ENCODE peak calls at places on chromosomes 16 and 17, in four cellular contexts. O is SK-N-SH, U is HepG2, H is K562. S is an unnamed sample.

GRCh38 chr17:61458491-61459433 is 6.5 kb downstream of the TBX4 start:
- DNase-seq in O (no peak), U (no peak), H (no peak), S (no peak)

GRCh38 chr16:5015351-5015750 is 18.4 kb downstream of the NAGPA start:
- DNase-seq in O (peak), U (no peak), H (no peak), S (no peak)

GRCh38 chr16:83803811-83804210 is 4.0 kb upstream of the HSBP1 start:
- DNase-seq in O (no peak), U (no peak), H (no peak), S (no peak)

GRCh38 chr17:41271858-41272257 is 3.6 kb upstream of the KRTAP9-7 start:
- DNase-seq in O (no peak), U (no peak), H (no peak), S (no peak)

GRCh38 chr17:79878346-79878745 is 39.1 kb upstream of the CBX4 start:
- DNase-seq in O (peak), U (no peak), H (no peak), S (no peak)

GRCh38 chr16:2286550-2286949 is 18.6 kb upstream of the RNPS1 start:
- DNase-seq in O (no peak), U (no peak), H (no peak), S (no peak)

GRCh38 chr17:82007228-82007494 is 15.5 kb downstream of the CENPX start:
- DNase-seq in O (no peak), U (no peak), H (no peak), S (no peak)

GRCh38 chr16:46763147-46763546 is 15.0 kb upstream of the MYLK3 start:
- DNase-seq in O (no peak), U (no peak), H (no peak), S (no peak)

GRCh38 chr17:79803997-79804855 is 7.3 kb upstream of the CBX8 start:
- DNase-seq in O (peak), U (no peak), H (no peak), S (peak)

GRCh38 chr17:75238684-75239191 is 22.7 kb downstream of the GGA3 start:
- DNase-seq in O (peak), U (peak), H (peak), S (no peak)

GRCh38 chr17:65099941-65100315 is 37.2 kb upstream of the RGS9 start:
- DNase-seq in O (no peak), U (peak), H (peak), S (peak)

GRCh38 chr17:73650147-73650546 is 5.9 kb upstream of the SDK2 start:
- DNase-seq in O (peak), U (no peak), H (no peak), S (no peak)

GRCh38 chr16:56164636-56165035 is 26.7 kb upstream of the GNAO1 start:
- DNase-seq in O (no peak), U (no peak), H (no peak), S (no peak)

GRCh38 chr16:56163089-56163488 is 28.2 kb upstream of the GNAO1 start:
- DNase-seq in O (no peak), U (no peak), H (no peak), S (no peak)

GRCh38 chr16:56163938-56164337 is 27.4 kb upstream of the GNAO1 start:
- DNase-seq in O (no peak), U (no peak), H (no peak), S (peak)

DNA sequence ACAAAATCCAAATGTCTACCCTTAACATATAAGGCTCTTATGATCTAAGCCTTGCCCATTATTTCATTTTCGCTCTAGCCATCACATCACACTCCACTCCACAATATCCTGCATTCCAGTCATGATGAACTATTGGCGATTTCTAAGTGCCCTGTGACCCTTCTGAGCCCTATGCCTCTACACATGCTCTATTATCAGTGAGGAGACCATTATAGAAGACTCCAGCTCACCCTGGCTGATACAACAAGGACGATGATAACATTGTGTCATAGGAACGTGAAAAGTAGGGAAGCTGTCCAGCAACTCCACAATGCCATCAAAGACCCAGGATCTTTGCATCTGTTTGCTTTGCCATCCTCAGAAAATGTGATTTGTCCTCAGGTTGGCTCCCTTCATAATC is 29.6 kb upstream of the GNAO1 start:
- DNase-seq in O (no peak), U (no peak), H (no peak), S (no peak)
- TF ChIP-seq NFIC in O (no peak), U (no peak), H (no peak), S (no peak)

GRCh38 chr17:78019976-78020716 is 61.6 kb downstream of the TNRC6C start:
- DNase-seq in O (no peak), U (no peak), H (no peak), S (peak)

GRCh38 chr17:78023042-78023441 is 64.5 kb downstream of the TNRC6C start:
- DNase-seq in O (no peak), U (no peak), H (no peak), S (no peak)

GRCh38 chr17:78019367-78019975 is 61.0 kb downstream of the TNRC6C start:
- DNase-seq in O (peak), U (peak), H (peak), S (peak)

GRCh38 chr17:78020717-78021108 is 62.2 kb downstream of the TNRC6C start:
- DNase-seq in O (no peak), U (no peak), H (no peak), S (peak)

DNA sequence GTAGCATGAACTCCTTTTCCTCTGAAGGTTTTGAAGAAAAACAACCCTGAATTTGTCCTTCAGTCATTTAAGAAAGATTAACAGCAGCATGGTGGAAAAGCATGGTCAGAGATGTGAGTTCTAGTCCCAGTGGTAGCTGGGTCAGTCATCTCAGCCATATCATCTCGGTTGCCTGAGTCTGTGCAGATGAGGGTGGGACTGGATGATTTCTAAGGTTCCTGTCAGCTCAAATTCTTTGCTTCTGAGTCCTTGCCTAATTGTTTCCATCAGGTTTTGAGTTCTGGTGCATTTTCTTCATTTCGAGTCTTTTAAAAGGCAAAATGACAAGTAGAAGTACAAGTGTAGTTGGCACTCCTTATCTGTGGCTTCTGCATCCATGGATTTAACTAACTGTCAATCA is 63.9 kb downstream of the TNRC6C start:
- DNase-seq in O (no peak), U (no peak), H (no peak), S (no peak)
- TF ChIP-seq TAF1 in O (no peak), U (no peak), H (no peak), S (no peak)

DNA sequence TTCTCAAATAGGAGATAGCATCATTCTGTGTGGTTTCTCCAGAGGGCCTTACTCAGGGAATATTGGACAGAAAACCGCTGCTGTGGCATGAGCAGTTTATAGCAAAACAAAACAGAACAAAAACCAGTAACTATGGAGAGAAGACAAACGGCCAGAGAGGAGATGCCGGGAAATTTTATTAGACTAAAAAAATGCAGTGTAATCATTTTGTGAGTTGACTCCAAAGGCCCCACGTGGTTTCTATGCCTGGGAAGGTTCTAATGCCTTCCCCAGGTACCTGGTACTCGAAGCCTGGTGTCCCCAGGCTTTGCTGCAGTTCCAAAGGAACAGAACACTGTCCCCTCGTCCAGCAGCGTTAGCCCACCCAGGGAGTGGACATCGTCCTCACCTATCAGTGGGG is 12.9 kb upstream of the CACNG5 start:
- DNase-seq in O (no peak), U (no peak), H (no peak), S (no peak)
- TF ChIP-seq NFIC in O (no peak), U (no peak), H (no peak), S (no peak)

GRCh38 chr16:86509759-86510464 is 415 bp upstream of the FOXF1 start:
- DNase-seq in O (no peak), U (no peak), H (no peak), S (no peak)

GRCh38 chr16:86512301-86512859 is 2.1 kb downstream of the FOXF1 start:
- DNase-seq in O (no peak), U (no peak), H (no peak), S (no peak)

GRCh38 chr16:86511317-86512161 is 1.2 kb downstream of the FOXF1 start:
- DNase-seq in O (no peak), U (no peak), H (no peak), S (no peak)

GRCh38 chr16:86508947-86509758 is 1.2 kb upstream of the FOXF1 start:
- DNase-seq in O (no peak), U (no peak), H (no peak), S (no peak)

DNA sequence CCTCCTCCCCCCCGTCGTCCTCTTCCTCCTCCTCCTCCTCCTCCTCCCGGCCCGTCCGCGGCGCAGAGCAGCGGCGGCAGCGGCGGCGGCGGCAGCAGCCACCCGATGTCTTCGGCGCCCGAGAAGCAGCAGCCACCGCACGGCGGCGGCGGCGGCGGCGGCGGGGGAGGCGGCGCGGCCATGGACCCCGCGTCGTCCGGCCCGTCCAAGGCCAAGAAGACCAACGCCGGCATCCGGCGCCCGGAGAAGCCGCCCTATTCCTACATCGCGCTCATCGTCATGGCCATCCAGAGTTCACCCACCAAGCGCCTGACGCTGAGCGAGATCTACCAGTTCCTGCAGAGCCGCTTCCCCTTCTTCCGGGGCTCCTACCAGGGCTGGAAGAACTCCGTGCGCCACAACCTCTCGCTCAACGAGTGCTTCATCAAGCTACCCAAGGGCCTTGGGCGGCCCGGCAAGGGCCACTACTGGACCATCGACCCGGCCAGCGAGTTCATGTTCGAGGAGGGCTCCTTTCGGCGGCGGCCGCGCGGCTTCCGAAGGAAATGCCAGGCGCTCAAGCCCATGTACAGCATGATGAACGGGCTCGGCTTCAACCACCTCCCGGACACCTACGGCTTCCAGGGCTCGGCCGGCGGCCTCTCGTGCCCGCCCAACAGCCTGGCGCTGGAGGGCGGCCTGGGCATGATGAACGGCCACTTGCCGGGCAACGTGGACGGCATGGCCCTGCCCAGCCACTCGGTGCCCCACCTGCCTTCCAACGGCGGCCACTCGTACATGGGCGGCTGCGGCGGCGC is at the start of gene FOXF1:
- DNase-seq in O (no peak), U (no peak), H (no peak), S (no peak)
- TF ChIP-seq TAF1 in O (no peak), U (no peak), H (no peak), S (no peak)

DNA sequence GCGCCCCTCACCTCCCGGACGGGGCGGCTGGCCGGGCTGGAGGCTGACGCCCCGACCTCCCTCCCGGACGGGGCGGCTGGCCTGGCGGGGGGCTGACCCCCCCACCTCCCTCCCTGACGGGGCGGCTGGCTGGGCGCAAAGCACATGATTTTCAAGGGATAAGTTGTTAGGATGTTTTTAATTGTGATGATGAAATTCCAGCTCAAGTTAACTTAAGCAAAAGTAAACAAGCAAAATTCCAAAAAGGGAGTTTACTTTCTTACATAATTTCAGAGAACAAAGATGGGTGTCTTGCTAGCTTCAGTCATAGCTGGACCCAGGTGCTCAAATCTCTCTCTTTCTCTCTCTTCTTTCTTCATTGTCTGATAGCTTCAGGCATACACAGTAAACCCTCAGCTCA is 33.6 kb upstream of the MED9 start:
- DNase-seq in O (no peak), U (peak), H (no peak), S (no peak)
- TF ChIP-seq NFIC in O (no peak), U (no peak), H (no peak), S (no peak)

DNA sequence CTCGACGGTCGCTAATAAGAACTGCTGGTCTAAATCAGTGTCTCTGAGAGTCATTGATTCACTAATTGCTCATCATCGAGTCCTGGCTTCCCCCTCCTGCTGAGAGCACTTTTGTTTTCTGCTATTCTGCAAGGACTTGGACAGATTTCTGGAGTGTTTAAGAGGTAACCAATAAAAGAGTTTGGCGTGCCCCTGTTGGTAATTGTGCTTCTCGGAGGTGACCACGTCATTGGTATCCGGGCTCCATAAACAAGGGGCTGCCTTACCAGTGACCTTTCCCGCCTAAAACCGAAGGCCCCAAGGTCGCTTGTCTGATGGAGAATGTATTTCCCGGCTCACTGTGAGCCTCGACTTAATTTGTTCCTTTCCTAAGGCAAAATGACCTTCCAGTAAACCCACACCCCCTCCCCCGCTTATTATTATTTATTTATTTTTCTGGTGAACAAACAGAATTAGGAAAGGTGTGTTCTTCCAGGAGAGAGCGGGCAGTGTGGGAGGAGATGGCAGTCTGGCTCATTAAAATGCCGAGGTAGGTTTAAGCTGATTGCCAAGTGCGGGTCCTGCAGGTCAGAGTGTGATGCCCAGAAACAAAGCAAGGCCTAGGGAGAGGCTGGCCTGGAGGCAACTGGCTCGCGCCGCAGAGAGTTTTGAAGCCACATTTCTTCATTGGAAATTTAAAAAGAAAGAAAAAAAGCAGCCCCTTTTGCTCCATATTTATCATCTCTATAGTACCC is 30.2 kb downstream of the MSI2 start:
- DNase-seq in O (no peak), U (no peak), H (no peak), S (no peak)
- TF ChIP-seq TAF1 in O (no peak), U (no peak), H (no peak), S (no peak)

S was measured in GM12878.